ENCODE peak calls at places on chromosomes 12 and 14, in four cellular contexts. J, P, H and U are unnamed samples.

GRCh38 chr14:31013841-31014240 is 11.6 kb upstream of the AP4S1 start:
- DNase-seq in J (no peak), P (no peak), H (no peak), U (no peak)

GRCh38 chr14:41663478-41663845 is 56.8 kb downstream of the LRFN5 start:
- DNase-seq in J (no peak), P (no peak), H (no peak), U (no peak)

GRCh38 chr14:55128386-55129085 is 516 bp upstream of the LGALS3 start:
- DNase-seq in J (no peak), P (no peak), H (no peak), U (no peak)

GRCh38 chr12:2483713-2484112 is 311.1 kb upstream of the FKBP4 start:
- DNase-seq in J (no peak), P (no peak), H (no peak), U (no peak)

GRCh38 chr12:23534196-23534595 is 415.3 kb downstream of the SOX5 start:
- DNase-seq in J (no peak), P (no peak), H (no peak), U (no peak)

GRCh38 chr14:31127690-31128089 is 79.9 kb downstream of the HECTD1 start:
- DNase-seq in J (no peak), P (no peak), H (no peak), U (peak; percentile 59)

GRCh38 chr14:70254476-70254961 is 65.8 kb upstream of the SLC8A3 start:
- DNase-seq in J (peak; percentile 80), P (peak; percentile 1), H (peak; percentile 32), U (no peak)

GRCh38 chr12:131132118-131132892 is 178.6 kb downstream of the ADGRD1 start:
- DNase-seq in J (peak; percentile 84), P (peak; percentile 54), H (peak; percentile 56), U (no peak)

GRCh38 chr14:104602933-104603325 is 1.6 kb downstream of the TMEM179 start:
- DNase-seq in J (no peak), P (no peak), H (no peak), U (no peak)

GRCh38 chr14:59358105-59358504 is 107.1 kb downstream of the GPR135 start:
- DNase-seq in J (peak; percentile 93), P (no peak), H (peak; percentile 13), U (peak; percentile 73)